ENCODE peak calls at places on chromosomes 13 and 19, in five cellular contexts. V is CD4-positive, alpha-beta memory T cell; Y is GM12865; K is neural crest cell; L is PC-3. A is an unnamed sample.

GRCh38 chr19:39934584-39935233 is at the start of gene FCGBP:
- DNase-seq in Y (no peak), V (no peak), K (no peak), L (no peak), A (no peak)

GRCh38 chr19:51695702-51696315 is 2.7 kb downstream of the SPACA6 start:
- DNase-seq in K (no peak), Y (no peak), V (no peak), L (no peak), A (no peak)

GRCh38 chr13:49932066-49932465 is 4.1 kb downstream of the SPRYD7 start:
- DNase-seq in V (no peak), K (no peak), Y (no peak), L (no peak), A (no peak)

GRCh38 chr13:50596776-50597203 is 246.7 kb downstream of the DLEU7 start:
- DNase-seq in V (no peak), Y (no peak), L (no peak), K (no peak), A (no peak)

GRCh38 chr19:4375620-4376228 is 24.6 kb downstream of the SH3GL1 start:
- DNase-seq in L (peak), Y (peak), K (no peak), V (no peak), A (peak)

GRCh38 chr19:6375411-6376010 is at the start of gene PSPN:
- DNase-seq in K (no peak), L (no peak), Y (no peak), V (no peak), A (no peak)

GRCh38 chr19:5057860-5058259 is 88.9 kb downstream of the KDM4B start:
- DNase-seq in V (no peak), L (peak), Y (peak), K (no peak), A (peak)

GRCh38 chr13:94121686-94122085 is 357.8 kb downstream of the DCT start:
- DNase-seq in V (no peak), Y (no peak), K (no peak), L (peak), A (peak)

GRCh38 chr19:47095707-47096704 is 17.6 kb downstream of the ZC3H4 start:
- DNase-seq in L (peak), K (no peak), V (no peak), Y (no peak), A (no peak)

GRCh38 chr19:55625004-55625326 is 599 bp upstream of the ZNF784 start:
- DNase-seq in K (no peak), L (no peak), V (no peak), Y (no peak), A (no peak)

GRCh38 chr13:67223024-67223423 is 7.1 kb downstream of the PCDH9 start:
- DNase-seq in L (peak), Y (no peak), K (no peak), V (no peak), A (peak)

GRCh38 chr13:96481482-96481881 is 391.6 kb downstream of the HS6ST3 start:
- DNase-seq in Y (no peak), K (no peak), L (no peak), V (no peak), A (no peak)

GRCh38 chr13:40812724-40813445 is 23.5 kb downstream of the SLC25A15 start:
- DNase-seq in V (no peak), L (peak), Y (no peak), K (no peak), A (peak)

GRCh38 chr13:85597790-85598500 is 201.3 kb downstream of the SLITRK6 start:
- DNase-seq in Y (no peak), V (no peak), L (no peak), K (no peak), A (peak)

GRCh38 chr19:1098177-1099051 is 3.2 kb upstream of the POLR2E start:
- DNase-seq in V (no peak), K (no peak), L (peak), Y (no peak), A (peak)

GRCh38 chr19:40284251-40284500 is 969 bp downstream of the AKT2 start:
- DNase-seq in K (no peak), L (no peak), V (no peak), Y (no peak), A (no peak)

GRCh38 chr19:13888281-13888680 is 11.3 kb downstream of the NANOS3 start:
- DNase-seq in K (no peak), Y (no peak), V (no peak), L (no peak), A (no peak)

GRCh38 chr19:10010247-10010691 is at the start of gene COL5A3:
- DNase-seq in V (no peak), K (no peak), L (no peak), Y (no peak), A (peak)

GRCh38 chr19:5339950-5340636 is 519 bp downstream of the PTPRS start:
- DNase-seq in V (no peak), L (peak), K (peak), Y (no peak), A (peak)

GRCh38 chr19:51338563-51339312 is 3.2 kb downstream of the VSIG10L start:
- DNase-seq in K (peak), Y (peak), V (peak), L (peak), A (peak)

GRCh38 chr19:14563989-14564650 is 7.7 kb downstream of the NDUFB7 start:
- DNase-seq in L (peak), Y (peak), K (no peak), V (peak), A (peak)

GRCh38 chr13:111120913-111121312 is 5.8 kb downstream of the ARHGEF7 start:
- DNase-seq in V (no peak), L (no peak), K (no peak), Y (no peak), A (no peak)

GRCh38 chr13:30463820-30464495 is 1.8 kb downstream of the HMGB1 start:
- DNase-seq in V (peak), L (peak), Y (peak), K (no peak), A (peak)